ENCODE peak calls at places on chromosome 4, in eight cellular contexts. P is left ventricle myocardium inferior, T is lower lobe of right lung, S is mammary epithelial cell, U is Peyer's patch, Q is ovary, R is HCT116, X is fibroblast of the aortic adventitia. L is an unnamed sample.
A peak's percentile ranks its signal among the peaks of the same experiment; 100 is the strongest.

GRCh38 chr4:139315221-139315675 is 13.0 kb upstream of the NDUFC1 start:
- DNase-seq in P (no peak), T (no peak), S (no peak), U (peak; percentile 50), Q (no peak), R (no peak), X (no peak), L (no peak)

GRCh38 chr4:94221930-94222329 is 14.3 kb downstream of the SMARCAD1 start:
- DNase-seq in P (no peak), T (no peak), S (no peak), U (no peak), Q (no peak), R (no peak), X (no peak), L (no peak)

GRCh38 chr4:130722370-130722769 is 1626.4 kb downstream of the C4orf33 start:
- DNase-seq in P (no peak), T (no peak), S (peak; percentile 73), U (no peak), Q (no peak), R (no peak), X (no peak), L (no peak)

GRCh38 chr4:118745357-118745756 is 60.2 kb downstream of the METTL14 start:
- DNase-seq in P (no peak), T (no peak), S (no peak), U (no peak), Q (no peak), R (no peak), X (peak; percentile 43), L (peak; percentile 73)

GRCh38 chr4:164441131-164441530 is 312.8 kb upstream of the SMIM31 start:
- DNase-seq in P (no peak), T (no peak), S (no peak), U (no peak), Q (no peak), R (no peak), X (no peak), L (no peak)

GRCh38 chr4:11480683-11481082 is 52.0 kb upstream of the HS3ST1 start:
- DNase-seq in P (no peak), T (peak; percentile 52), S (no peak), U (no peak), Q (no peak), R (no peak), X (peak; percentile 51), L (peak; percentile 66)

GRCh38 chr4:26233350-26233749 is 87.5 kb upstream of the RBPJ start:
- DNase-seq in P (no peak), T (no peak), S (no peak), U (no peak), Q (no peak), R (no peak), X (no peak), L (no peak)

GRCh38 chr4:68267433-68267944 is 22.0 kb upstream of the TMPRSS11B start:
- DNase-seq in P (no peak), T (no peak), S (peak; percentile 71), U (no peak), Q (no peak), R (no peak), X (peak; percentile 61), L (peak; percentile 58)

GRCh38 chr4:44320833-44321232 is 127.8 kb downstream of the KCTD8 start:
- DNase-seq in P (no peak), T (no peak), S (no peak), U (no peak), Q (no peak), R (no peak), X (no peak), L (no peak)

GRCh38 chr4:7361256-7361655 is 73.5 kb downstream of the PSAPL1 start:
- DNase-seq in P (peak; percentile 38), T (no peak), S (no peak), U (no peak), Q (peak; percentile 84), R (no peak), X (no peak), L (no peak)

GRCh38 chr4:98482847-98483806 is 175.3 kb downstream of the TSPAN5 start:
- DNase-seq in P (no peak), T (no peak), S (peak; percentile 52), U (no peak), Q (no peak), R (peak; percentile 10), X (no peak), L (no peak)

GRCh38 chr4:104429150-104429741 is 65.4 kb downstream of the CXXC4 start:
- DNase-seq in P (no peak), T (no peak), S (no peak), U (no peak), Q (no peak), R (no peak), X (no peak), L (no peak)

GRCh38 chr4:20552004-20552403 is 148.3 kb upstream of the PACRGL start:
- DNase-seq in P (no peak), T (no peak), S (no peak), U (no peak), Q (no peak), R (no peak), X (no peak), L (no peak)

GRCh38 chr4:59979061-59979460 is 1221.1 kb upstream of the ADGRL3 start:
- DNase-seq in P (no peak), T (no peak), S (no peak), U (no peak), Q (no peak), R (no peak), X (no peak), L (no peak)

GRCh38 chr4:5364406-5364805 is 313.1 kb downstream of the STK32B start:
- DNase-seq in P (no peak), T (no peak), S (no peak), U (no peak), Q (no peak), R (no peak), X (no peak), L (no peak)

GRCh38 chr4:125355791-125356190 is 41.0 kb downstream of the FAT4 start:
- DNase-seq in P (no peak), T (no peak), S (no peak), U (no peak), Q (no peak), R (no peak), X (no peak), L (no peak)

GRCh38 chr4:2817136-2817535 is 24.3 kb downstream of the SH3BP2 start:
- DNase-seq in P (no peak), T (no peak), S (no peak), U (no peak), Q (no peak), R (no peak), X (no peak), L (no peak)

GRCh38 chr4:2817701-2818350 is 24.9 kb downstream of the SH3BP2 start:
- DNase-seq in P (no peak), T (no peak), S (peak; percentile 38), U (no peak), Q (no peak), R (peak; percentile 7), X (no peak), L (no peak)

GRCh38 chr4:2819244-2820215 is 24.1 kb upstream of the ADD1 start:
- DNase-seq in P (peak; percentile 4), T (peak; percentile 17), S (no peak), U (no peak), Q (no peak), R (no peak), X (no peak), L (no peak)

GRCh38 chr4:2820216-2820982 is 23.2 kb upstream of the ADD1 start:
- DNase-seq in P (peak; percentile 11), T (peak; percentile 47), S (no peak), U (no peak), Q (no peak), R (no peak), X (no peak), L (no peak)

GRCh38 chr4:2818351-2818939 is 25.2 kb upstream of the ADD1 start:
- DNase-seq in P (no peak), T (no peak), S (no peak), U (no peak), Q (no peak), R (no peak), X (no peak), L (no peak)
- TF ChIP-seq CTCF in P (no peak), T (no peak), S (no peak), U (no peak), Q (no peak), R (no peak), X (no peak), L (no peak)

DNA sequence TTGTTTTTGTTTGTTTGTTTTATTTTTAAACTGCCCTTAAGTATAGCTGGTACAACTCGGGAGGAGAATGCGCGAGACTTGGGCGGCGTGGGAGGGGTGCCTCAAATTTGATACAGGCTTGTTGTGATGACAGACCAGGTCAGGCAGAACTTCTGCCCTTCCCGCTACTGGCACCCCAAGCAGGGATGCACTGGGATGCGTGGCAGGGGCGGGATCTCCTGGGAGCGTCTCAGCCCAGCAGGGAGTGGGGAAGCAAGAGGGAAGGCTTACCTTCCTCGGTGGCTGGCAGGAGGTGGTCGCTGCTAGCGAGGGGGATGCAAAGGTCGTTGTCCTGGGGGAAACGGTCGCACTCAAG is 842 bp downstream of the SFRP2 start:
- DNase-seq in P (no peak), T (no peak), S (no peak), U (no peak), Q (no peak), R (no peak), X (no peak), L (no peak)
- H3K4me3 ChIP-seq in P (peak overlapping the region; percentile 48), T (peak overlapping the region; percentile 46), S (no peak overlapping the region), U (peak overlapping the region; percentile 38), Q (no peak overlapping the region), R (no peak overlapping the region), X (no peak overlapping the region), L (no peak overlapping the region)

DNA sequence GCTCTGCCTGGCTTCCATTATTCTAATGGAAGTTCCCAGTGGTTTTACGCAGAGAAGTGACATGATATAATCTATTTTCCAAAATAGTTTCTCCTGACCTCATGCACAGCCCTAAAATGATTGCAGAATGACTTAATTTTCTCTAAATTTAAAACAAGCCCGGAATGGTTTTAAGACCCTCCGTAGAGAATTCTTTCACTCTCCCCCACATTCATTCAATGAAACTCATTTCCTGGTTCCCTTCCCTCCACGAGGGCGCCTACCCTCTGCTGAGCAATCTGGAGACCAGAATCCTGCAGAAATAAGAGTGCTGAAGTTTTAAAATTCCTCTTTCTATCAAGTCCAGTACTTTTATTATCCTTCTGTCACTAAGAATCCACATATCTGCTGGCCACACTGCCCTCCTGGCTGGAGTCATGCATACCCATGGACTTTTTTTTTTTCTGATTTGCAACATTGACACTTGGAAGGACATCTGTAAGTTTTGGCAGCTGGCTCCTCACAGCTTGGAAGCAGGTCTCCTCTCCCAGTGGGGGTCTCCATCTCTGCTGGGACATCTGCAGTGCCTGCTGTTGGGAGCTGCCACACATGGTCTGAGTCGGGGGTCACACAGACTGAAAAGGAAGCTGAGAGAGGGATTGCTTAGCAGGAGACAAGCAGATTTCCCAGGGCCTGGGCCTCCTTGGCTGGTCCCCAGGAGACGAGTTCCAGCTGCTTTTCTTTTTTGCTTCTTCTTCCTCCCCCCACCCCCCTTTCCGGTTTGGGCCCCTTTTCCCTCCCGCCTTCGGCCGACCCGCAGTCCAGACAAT is 86.1 kb downstream of the SOWAHB start:
- DNase-seq in P (peak; percentile 45), T (no peak), S (no peak), U (no peak), Q (peak; percentile 55), R (no peak), X (peak; percentile 26), L (peak; percentile 64)
- TF ChIP-seq CTCF in P (no peak), T (no peak), S (no peak), U (no peak), Q (no peak), R (no peak), X (peak; percentile 14), L (no peak)

DNA sequence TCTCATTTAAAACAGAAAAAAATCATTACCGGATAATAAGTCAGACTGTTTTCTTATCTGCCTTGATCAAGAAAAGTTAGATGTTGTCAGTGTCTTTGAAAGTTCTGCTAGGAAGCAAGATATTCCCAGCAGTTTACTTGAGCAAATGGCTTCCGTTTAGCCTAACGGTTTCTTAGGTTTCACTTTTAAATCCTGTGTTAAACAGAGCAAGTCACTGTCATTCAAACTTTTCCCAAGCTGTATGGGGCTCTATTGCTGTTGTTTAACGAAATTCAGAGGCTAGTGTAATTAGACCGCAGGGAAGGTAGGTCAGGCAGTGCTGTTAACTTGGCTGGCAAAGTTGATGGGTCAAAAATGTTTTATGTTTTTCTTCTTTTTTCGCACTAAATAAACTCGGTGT is 80.3 kb upstream of the NEIL3 start:
- DNase-seq in P (no peak), T (no peak), S (no peak), U (no peak), Q (no peak), R (no peak), X (peak; percentile 35), L (peak; percentile 36)
- H3K4me3 ChIP-seq in P (peak overlapping the region; percentile 52), T (peak overlapping the region; percentile 36), S (peak overlapping the region; percentile 31), U (peak overlapping the region; percentile 13), Q (peak overlapping the region; percentile 23), R (no peak overlapping the region), X (peak overlapping the region; percentile 43), L (no peak overlapping the region)